ENCODE peak calls at places on chromosomes 6 and 20, in four cellular contexts. One of them, this sample, is unnamed.

GRCh38 chr6:102812242-102812641 is 1418.7 kb downstream of the GRIK2 start:
- DNase-seq in T-cell: no peak
- DNase-seq in EL: peak
- DNase-seq in bronchial epithelial cell: peak
- DNase-seq in this sample: no peak

GRCh38 chr6:55320691-55321086 is 6.6 kb upstream of the GFRAL start:
- DNase-seq in bronchial epithelial cell: no peak
- DNase-seq in EL: no peak
- DNase-seq in T-cell: no peak
- DNase-seq in this sample: no peak

GRCh38 chr6:65505736-65506135 is 201.3 kb downstream of the EYS start:
- DNase-seq in T-cell: no peak
- DNase-seq in bronchial epithelial cell: no peak
- DNase-seq in EL: no peak
- DNase-seq in this sample: no peak

GRCh38 chr6:80203283-80203682 is 96.8 kb downstream of the BCKDHB start:
- DNase-seq in T-cell: no peak
- DNase-seq in bronchial epithelial cell: no peak
- DNase-seq in EL: no peak
- DNase-seq in this sample: no peak

GRCh38 chr20:17017232-17017631 is 209.6 kb upstream of the PCSK2 start:
- DNase-seq in T-cell: no peak
- DNase-seq in EL: no peak
- DNase-seq in bronchial epithelial cell: no peak
- DNase-seq in this sample: no peak

GRCh38 chr6:168128006-168128630 is 49.1 kb upstream of the FRMD1 start:
- DNase-seq in bronchial epithelial cell: no peak
- DNase-seq in EL: no peak
- DNase-seq in T-cell: no peak
- DNase-seq in this sample: no peak

GRCh38 chr6:63565058-63565726 is 7.1 kb upstream of the LOC128125822 start:
- DNase-seq in T-cell: no peak
- DNase-seq in EL: no peak
- DNase-seq in bronchial epithelial cell: peak
- DNase-seq in this sample: no peak

GRCh38 chr20:46164166-46164565 is 46.1 kb downstream of the CD40 start:
- DNase-seq in bronchial epithelial cell: no peak
- DNase-seq in T-cell: no peak
- DNase-seq in EL: no peak
- DNase-seq in this sample: no peak

GRCh38 chr6:6717953-6718352 is 129.4 kb downstream of the LY86 start:
- DNase-seq in bronchial epithelial cell: peak
- DNase-seq in EL: no peak
- DNase-seq in T-cell: no peak
- DNase-seq in this sample: no peak

GRCh38 chr6:13980534-13980933 is 55.8 kb downstream of the RNF182 start:
- DNase-seq in T-cell: no peak
- DNase-seq in bronchial epithelial cell: no peak
- DNase-seq in EL: no peak
- DNase-seq in this sample: no peak

GRCh38 chr6:135922746-135923145 is 71.2 kb downstream of the PDE7B start:
- DNase-seq in T-cell: no peak
- DNase-seq in EL: peak
- DNase-seq in bronchial epithelial cell: no peak
- DNase-seq in this sample: no peak

GRCh38 chr6:44169154-44169553 is 10.5 kb downstream of the CAPN11 start:
- DNase-seq in EL: no peak
- DNase-seq in T-cell: no peak
- DNase-seq in bronchial epithelial cell: no peak
- DNase-seq in this sample: no peak

GRCh38 chr6:157982297-157982579 is 575 bp downstream of the SYNJ2 start:
- DNase-seq in bronchial epithelial cell: no peak
- DNase-seq in EL: peak
- DNase-seq in T-cell: no peak
- DNase-seq in this sample: peak

GRCh38 chr6:46044876-46045617 is 29.4 kb upstream of the CLIC5 start:
- DNase-seq in T-cell: no peak
- DNase-seq in bronchial epithelial cell: peak
- DNase-seq in EL: peak
- DNase-seq in this sample: no peak

GRCh38 chr6:101195581-101195980 is 197.9 kb upstream of the GRIK2 start:
- DNase-seq in bronchial epithelial cell: no peak
- DNase-seq in EL: peak
- DNase-seq in T-cell: no peak
- DNase-seq in this sample: no peak